ENCODE peak calls at places on chromosomes 13 and 19, in ten cellular contexts. H is HTR-8/SVneo; Z is activated CD4-positive, alpha-beta T cell treated with anti-CD3 and anti-CD28 coated beads, Interleukin-2, amount 50 U/mL, for 1 hour; W is neuronal stem cell; V is NCI-H1105 treated with DMSO at 0.1 percent for 48 hours; C is stimulated activated CD8-positive, alpha-beta memory T cell treated with anti-CD3 and anti-CD28 coated beads, Interleukin-15, amount 100 ng/mL, for 24 hours; G is left cardiac atrium; K is AG09319; M is stimulated activated naive CD4-positive, alpha-beta T cell treated with Interleukin-2 at 50 U/mL for 16 hours; U is H9. T is an unnamed sample.

GRCh38 chr13:28659611-28659970 is 661 bp downstream of the POMP start:
- DNase-seq in H (no peak), Z (no peak), W (no peak), V (no peak), C (no peak), G (no peak), K (no peak), M (no peak), U (no peak), T (no peak)

GRCh38 chr19:27746691-27747380 is 1466.1 kb downstream of the UQCRFS1 start:
- DNase-seq in H (no peak), Z (peak), W (no peak), V (no peak), C (no peak), G (peak), K (no peak), M (no peak), U (peak), T (peak)

GRCh38 chr19:1383311-1384084 is at the start of gene NDUFS7:
- DNase-seq in H (peak), Z (peak), W (peak), V (peak), C (peak), G (peak), K (peak), M (peak), U (peak), T (peak)

GRCh38 chr19:11405846-11406643 is 13.1 kb downstream of the RGL3 start:
- DNase-seq in H (no peak), Z (peak), W (no peak), V (no peak), C (no peak), G (peak), K (no peak), M (peak), U (peak), T (no peak)

GRCh38 chr13:55244991-55245644 is 1895.6 kb upstream of the PRR20A start:
- DNase-seq in H (no peak), Z (no peak), W (peak), V (peak), C (no peak), G (no peak), K (no peak), M (no peak), U (peak), T (no peak)

GRCh38 chr13:52783943-52784342 is 44.3 kb upstream of the CNMD start:
- DNase-seq in H (no peak), Z (no peak), W (no peak), V (no peak), C (no peak), G (no peak), K (no peak), M (no peak), U (no peak), T (no peak)

GRCh38 chr13:95948646-95949045 is 104.6 kb downstream of the UGGT2 start:
- DNase-seq in H (no peak), Z (no peak), W (no peak), V (no peak), C (no peak), G (no peak), K (no peak), M (no peak), U (no peak), T (no peak)

GRCh38 chr19:29715695-29716581 is 877 bp upstream of the C19orf12 start:
- DNase-seq in H (no peak), Z (no peak), W (no peak), V (no peak), C (no peak), G (no peak), K (no peak), M (no peak), U (no peak), T (no peak)

GRCh38 chr19:55303477-55303876 is 19.7 kb downstream of the BRSK1 start:
- DNase-seq in H (no peak), Z (no peak), W (no peak), V (no peak), C (no peak), G (no peak), K (no peak), M (no peak), U (no peak), T (no peak)

GRCh38 chr19:3682741-3683404 is 17.4 kb downstream of the PIP5K1C start:
- DNase-seq in H (no peak), Z (no peak), W (no peak), V (no peak), C (no peak), G (no peak), K (no peak), M (no peak), U (no peak), T (no peak)

GRCh38 chr13:49308104-49308875 is 60.6 kb downstream of the CDADC1 start:
- DNase-seq in H (no peak), Z (no peak), W (no peak), V (no peak), C (no peak), G (peak), K (peak), M (no peak), U (no peak), T (no peak)